ENCODE peak calls at places on chromosome 2, in eight cellular contexts. One of them, this sample, is unnamed.

GRCh38 chr2:67400560-67401464 is 3.7 kb downstream of the ETAA1 start:
- DNase-seq in endothelial cell of umbilical vein: peak; percentile 60
- DNase-seq in mammary epithelial cell: peak; percentile 9
- DNase-seq in effector memory CD4-positive, alpha-beta T cell: no peak
- DNase-seq in heart right ventricle: no peak
- DNase-seq in GM23338: no peak
- DNase-seq in fibroblast of pulmonary artery: peak; percentile 54
- DNase-seq in iPS DF 6.9: no peak
- DNase-seq in this sample: no peak

GRCh38 chr2:230599854-230600253 is 112.8 kb upstream of the CAB39 start:
- DNase-seq in heart right ventricle: no peak
- DNase-seq in mammary epithelial cell: no peak
- DNase-seq in GM23338: no peak
- DNase-seq in effector memory CD4-positive, alpha-beta T cell: no peak
- DNase-seq in iPS DF 6.9: no peak
- DNase-seq in endothelial cell of umbilical vein: no peak
- DNase-seq in fibroblast of pulmonary artery: no peak
- DNase-seq in this sample: no peak

GRCh38 chr2:62199392-62200125 is 3.6 kb downstream of the B3GNT2 start:
- DNase-seq in mammary epithelial cell: peak; percentile 41
- DNase-seq in endothelial cell of umbilical vein: no peak
- DNase-seq in GM23338: no peak
- DNase-seq in heart right ventricle: no peak
- DNase-seq in effector memory CD4-positive, alpha-beta T cell: no peak
- DNase-seq in fibroblast of pulmonary artery: peak; percentile 50
- DNase-seq in iPS DF 6.9: no peak
- DNase-seq in this sample: no peak

GRCh38 chr2:72893594-72894319 is 6.5 kb downstream of the SPR start:
- DNase-seq in iPS DF 6.9: no peak
- DNase-seq in GM23338: peak; percentile 88
- DNase-seq in heart right ventricle: peak; percentile 44
- DNase-seq in endothelial cell of umbilical vein: peak; percentile 72
- DNase-seq in fibroblast of pulmonary artery: peak; percentile 77
- DNase-seq in effector memory CD4-positive, alpha-beta T cell: no peak
- DNase-seq in mammary epithelial cell: peak; percentile 49
- DNase-seq in this sample: no peak

GRCh38 chr2:109609352-109610024 is 4.3 kb downstream of the SEPTIN10 start:
- DNase-seq in endothelial cell of umbilical vein: peak; percentile 82
- DNase-seq in fibroblast of pulmonary artery: peak; percentile 74
- DNase-seq in iPS DF 6.9: no peak
- DNase-seq in GM23338: peak; percentile 27
- DNase-seq in effector memory CD4-positive, alpha-beta T cell: no peak
- DNase-seq in heart right ventricle: no peak
- DNase-seq in mammary epithelial cell: peak; percentile 27
- DNase-seq in this sample: no peak

GRCh38 chr2:188850786-188851185 is 123.4 kb upstream of the COL3A1 start:
- DNase-seq in effector memory CD4-positive, alpha-beta T cell: no peak
- DNase-seq in heart right ventricle: no peak
- DNase-seq in iPS DF 6.9: no peak
- DNase-seq in mammary epithelial cell: no peak
- DNase-seq in endothelial cell of umbilical vein: no peak
- DNase-seq in GM23338: no peak
- DNase-seq in fibroblast of pulmonary artery: no peak
- DNase-seq in this sample: no peak

GRCh38 chr2:37318401-37318800 is 6.2 kb downstream of the PRKD3 start:
- DNase-seq in heart right ventricle: no peak
- DNase-seq in endothelial cell of umbilical vein: no peak
- DNase-seq in fibroblast of pulmonary artery: peak; percentile 64
- DNase-seq in GM23338: no peak
- DNase-seq in iPS DF 6.9: no peak
- DNase-seq in effector memory CD4-positive, alpha-beta T cell: no peak
- DNase-seq in mammary epithelial cell: no peak
- DNase-seq in this sample: no peak

GRCh38 chr2:235493775-235494715 is at the start of gene AGAP1:
- DNase-seq in mammary epithelial cell: peak; percentile 76
- DNase-seq in endothelial cell of umbilical vein: peak; percentile 83
- DNase-seq in heart right ventricle: peak; percentile 92
- DNase-seq in fibroblast of pulmonary artery: peak; percentile 87
- DNase-seq in GM23338: peak; percentile 92
- DNase-seq in iPS DF 6.9: peak; percentile 48
- DNase-seq in effector memory CD4-positive, alpha-beta T cell: no peak
- DNase-seq in this sample: no peak

GRCh38 chr2:177984739-177985138 is 87.8 kb downstream of the PDE11A start:
- DNase-seq in GM23338: no peak
- DNase-seq in heart right ventricle: no peak
- DNase-seq in mammary epithelial cell: no peak
- DNase-seq in endothelial cell of umbilical vein: no peak
- DNase-seq in effector memory CD4-positive, alpha-beta T cell: no peak
- DNase-seq in fibroblast of pulmonary artery: peak; percentile 3
- DNase-seq in iPS DF 6.9: no peak
- DNase-seq in this sample: no peak

GRCh38 chr2:23412556-23413155 is 27.7 kb downstream of the KLHL29 start:
- DNase-seq in heart right ventricle: no peak
- DNase-seq in fibroblast of pulmonary artery: peak; percentile 75
- DNase-seq in effector memory CD4-positive, alpha-beta T cell: no peak
- DNase-seq in GM23338: no peak
- DNase-seq in mammary epithelial cell: peak; percentile 47
- DNase-seq in endothelial cell of umbilical vein: no peak
- DNase-seq in iPS DF 6.9: no peak
- DNase-seq in this sample: no peak

GRCh38 chr2:118190365-118190916 is 102.2 kb downstream of the INSIG2 start:
- DNase-seq in fibroblast of pulmonary artery: no peak
- DNase-seq in effector memory CD4-positive, alpha-beta T cell: no peak
- DNase-seq in mammary epithelial cell: no peak
- DNase-seq in endothelial cell of umbilical vein: no peak
- DNase-seq in iPS DF 6.9: no peak
- DNase-seq in heart right ventricle: no peak
- DNase-seq in GM23338: no peak
- DNase-seq in this sample: no peak

GRCh38 chr2:201697899-201698298 is 545 bp downstream of the MPP4 start:
- DNase-seq in heart right ventricle: no peak
- DNase-seq in mammary epithelial cell: peak; percentile 22
- DNase-seq in iPS DF 6.9: no peak
- DNase-seq in GM23338: no peak
- DNase-seq in endothelial cell of umbilical vein: peak; percentile 78
- DNase-seq in effector memory CD4-positive, alpha-beta T cell: no peak
- DNase-seq in fibroblast of pulmonary artery: peak; percentile 76
- DNase-seq in this sample: peak; percentile 42

GRCh38 chr2:109470121-109470921 is 143.4 kb downstream of the SEPTIN10 start:
- DNase-seq in iPS DF 6.9: no peak
- DNase-seq in mammary epithelial cell: peak; percentile 53
- DNase-seq in fibroblast of pulmonary artery: peak; percentile 78
- DNase-seq in endothelial cell of umbilical vein: peak; percentile 80
- DNase-seq in effector memory CD4-positive, alpha-beta T cell: no peak
- DNase-seq in GM23338: no peak
- DNase-seq in heart right ventricle: no peak
- DNase-seq in this sample: peak; percentile 69

GRCh38 chr2:195124391-195125079 is 532.5 kb upstream of the SLC39A10 start:
- DNase-seq in endothelial cell of umbilical vein: no peak
- DNase-seq in iPS DF 6.9: no peak
- DNase-seq in GM23338: no peak
- DNase-seq in effector memory CD4-positive, alpha-beta T cell: no peak
- DNase-seq in mammary epithelial cell: no peak
- DNase-seq in fibroblast of pulmonary artery: no peak
- DNase-seq in heart right ventricle: no peak
- DNase-seq in this sample: no peak

GRCh38 chr2:58289029-58289428 is 47.9 kb upstream of the FANCL start:
- DNase-seq in endothelial cell of umbilical vein: no peak
- DNase-seq in effector memory CD4-positive, alpha-beta T cell: no peak
- DNase-seq in GM23338: no peak
- DNase-seq in heart right ventricle: no peak
- DNase-seq in fibroblast of pulmonary artery: no peak
- DNase-seq in iPS DF 6.9: no peak
- DNase-seq in mammary epithelial cell: peak; percentile 79
- DNase-seq in this sample: no peak

GRCh38 chr2:219661955-219662395 is 34.5 kb downstream of the SLC4A3 start:
- DNase-seq in effector memory CD4-positive, alpha-beta T cell: no peak
- DNase-seq in endothelial cell of umbilical vein: no peak
- DNase-seq in iPS DF 6.9: no peak
- DNase-seq in GM23338: no peak
- DNase-seq in fibroblast of pulmonary artery: peak; percentile 61
- DNase-seq in mammary epithelial cell: peak; percentile 81
- DNase-seq in heart right ventricle: no peak
- DNase-seq in this sample: peak; percentile 77

GRCh38 chr2:215548714-215549113 is 112.8 kb upstream of the FN1 start:
- DNase-seq in iPS DF 6.9: no peak
- DNase-seq in heart right ventricle: no peak
- DNase-seq in effector memory CD4-positive, alpha-beta T cell: no peak
- DNase-seq in fibroblast of pulmonary artery: peak; percentile 79
- DNase-seq in endothelial cell of umbilical vein: no peak
- DNase-seq in GM23338: no peak
- DNase-seq in mammary epithelial cell: peak; percentile 83
- DNase-seq in this sample: no peak

GRCh38 chr2:158967731-158968395 is 577 bp upstream of the TANC1 start:
- DNase-seq in heart right ventricle: peak; percentile 59
- DNase-seq in endothelial cell of umbilical vein: peak; percentile 48
- DNase-seq in iPS DF 6.9: no peak
- DNase-seq in fibroblast of pulmonary artery: peak; percentile 57
- DNase-seq in effector memory CD4-positive, alpha-beta T cell: no peak
- DNase-seq in GM23338: peak; percentile 79
- DNase-seq in mammary epithelial cell: peak; percentile 53
- DNase-seq in this sample: no peak

GRCh38 chr2:41294331-41294730 is 753.5 kb upstream of the PKDCC start:
- DNase-seq in fibroblast of pulmonary artery: peak; percentile 6
- DNase-seq in heart right ventricle: no peak
- DNase-seq in mammary epithelial cell: no peak
- DNase-seq in effector memory CD4-positive, alpha-beta T cell: no peak
- DNase-seq in GM23338: peak; percentile 31
- DNase-seq in iPS DF 6.9: no peak
- DNase-seq in endothelial cell of umbilical vein: no peak
- DNase-seq in this sample: no peak

DNA sequence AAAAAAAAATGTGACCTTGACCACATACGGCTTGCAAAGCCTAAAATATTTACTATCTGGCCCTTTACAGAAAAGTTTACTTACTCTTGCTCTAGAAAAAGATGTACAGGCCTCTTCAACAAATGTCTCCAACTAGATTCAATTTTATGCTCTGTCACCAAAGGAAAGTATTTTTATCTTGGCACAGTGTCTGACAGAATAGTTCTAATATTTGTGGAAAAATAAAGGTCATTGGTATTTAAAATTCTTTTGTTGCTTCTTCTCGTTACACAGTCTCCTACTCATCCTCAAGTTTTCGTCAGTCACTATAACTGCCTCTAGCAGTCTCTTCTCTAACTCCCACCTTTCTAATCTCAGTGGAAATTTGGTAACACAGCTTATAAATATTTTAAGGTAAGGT is 1.4 kb downstream of the RBKS start:
- DNase-seq in mammary epithelial cell: no peak
- DNase-seq in GM23338: no peak
- DNase-seq in endothelial cell of umbilical vein: no peak
- DNase-seq in effector memory CD4-positive, alpha-beta T cell: no peak
- DNase-seq in heart right ventricle: no peak
- DNase-seq in iPS DF 6.9: no peak
- DNase-seq in fibroblast of pulmonary artery: peak; percentile 25
- DNase-seq in this sample: no peak
- H3K4me3 ChIP-seq in mammary epithelial cell: peak overlapping the region; percentile 76
- H3K4me3 ChIP-seq in GM23338: no peak overlapping the region
- H3K4me3 ChIP-seq in endothelial cell of umbilical vein: no peak overlapping the region
- H3K4me3 ChIP-seq in effector memory CD4-positive, alpha-beta T cell: no peak overlapping the region
- H3K4me3 ChIP-seq in heart right ventricle: no peak overlapping the region
- H3K4me3 ChIP-seq in iPS DF 6.9: no peak overlapping the region
- H3K4me3 ChIP-seq in fibroblast of pulmonary artery: no peak overlapping the region
- H3K4me3 ChIP-seq in this sample: peak overlapping the region; percentile 85

GRCh38 chr2:156339866-156340265 is 7.3 kb upstream of the NR4A2 start:
- DNase-seq in heart right ventricle: no peak
- DNase-seq in endothelial cell of umbilical vein: no peak
- DNase-seq in mammary epithelial cell: no peak
- DNase-seq in GM23338: no peak
- DNase-seq in fibroblast of pulmonary artery: no peak
- DNase-seq in iPS DF 6.9: no peak
- DNase-seq in effector memory CD4-positive, alpha-beta T cell: no peak
- DNase-seq in this sample: no peak

GRCh38 chr2:156341482-156342251 is 9.1 kb upstream of the NR4A2 start:
- DNase-seq in effector memory CD4-positive, alpha-beta T cell: peak; percentile 84
- DNase-seq in fibroblast of pulmonary artery: peak; percentile 96
- DNase-seq in mammary epithelial cell: peak; percentile 94
- DNase-seq in endothelial cell of umbilical vein: peak; percentile 83
- DNase-seq in iPS DF 6.9: no peak
- DNase-seq in heart right ventricle: peak; percentile 89
- DNase-seq in GM23338: peak; percentile 79
- DNase-seq in this sample: peak; percentile 56

GRCh38 chr2:156340818-156341481 is 8.4 kb upstream of the NR4A2 start:
- DNase-seq in iPS DF 6.9: no peak
- DNase-seq in endothelial cell of umbilical vein: no peak
- DNase-seq in mammary epithelial cell: no peak
- DNase-seq in heart right ventricle: no peak
- DNase-seq in GM23338: peak; percentile 64
- DNase-seq in fibroblast of pulmonary artery: no peak
- DNase-seq in effector memory CD4-positive, alpha-beta T cell: peak; percentile 34
- DNase-seq in this sample: no peak

GRCh38 chr2:156339110-156339847 is 6.8 kb upstream of the NR4A2 start:
- DNase-seq in iPS DF 6.9: no peak
- DNase-seq in mammary epithelial cell: no peak
- DNase-seq in endothelial cell of umbilical vein: no peak
- DNase-seq in heart right ventricle: no peak
- DNase-seq in fibroblast of pulmonary artery: peak; percentile 14
- DNase-seq in GM23338: no peak
- DNase-seq in effector memory CD4-positive, alpha-beta T cell: no peak
- DNase-seq in this sample: no peak

DNA sequence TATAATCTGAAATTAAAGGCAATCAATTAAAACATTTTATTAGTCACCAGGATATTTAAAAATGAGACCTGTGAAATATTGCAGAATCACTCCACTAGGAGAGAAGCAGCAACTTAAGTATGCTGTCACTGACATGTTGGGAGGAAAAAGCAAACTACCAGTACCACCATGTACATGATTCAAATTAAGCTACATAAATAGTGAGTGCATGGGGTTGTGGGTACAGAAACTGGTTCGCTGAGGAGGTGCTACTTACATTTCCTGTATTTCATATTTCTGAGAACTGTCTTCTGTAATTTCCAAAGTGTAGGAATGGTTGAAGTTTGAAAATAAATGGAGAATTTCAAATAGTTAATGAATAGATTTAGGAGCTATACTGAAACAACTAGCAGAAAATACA is 7.9 kb upstream of the NR4A2 start:
- DNase-seq in GM23338: no peak
- DNase-seq in fibroblast of pulmonary artery: peak; percentile 17
- DNase-seq in iPS DF 6.9: no peak
- DNase-seq in mammary epithelial cell: no peak
- DNase-seq in effector memory CD4-positive, alpha-beta T cell: no peak
- DNase-seq in endothelial cell of umbilical vein: no peak
- DNase-seq in heart right ventricle: no peak
- DNase-seq in this sample: no peak
- H3K4me3 ChIP-seq in GM23338: no peak overlapping the region
- H3K4me3 ChIP-seq in fibroblast of pulmonary artery: no peak overlapping the region
- H3K4me3 ChIP-seq in iPS DF 6.9: no peak overlapping the region
- H3K4me3 ChIP-seq in mammary epithelial cell: no peak overlapping the region
- H3K4me3 ChIP-seq in effector memory CD4-positive, alpha-beta T cell: no peak overlapping the region
- H3K4me3 ChIP-seq in endothelial cell of umbilical vein: no peak overlapping the region
- H3K4me3 ChIP-seq in heart right ventricle: no peak overlapping the region
- H3K4me3 ChIP-seq in this sample: no peak overlapping the region

GRCh38 chr2:156800781-156801366 is 364.7 kb downstream of the GPD2 start:
- DNase-seq in effector memory CD4-positive, alpha-beta T cell: no peak
- DNase-seq in mammary epithelial cell: no peak
- DNase-seq in endothelial cell of umbilical vein: no peak
- DNase-seq in heart right ventricle: no peak
- DNase-seq in GM23338: peak; percentile 15
- DNase-seq in fibroblast of pulmonary artery: no peak
- DNase-seq in iPS DF 6.9: no peak
- DNase-seq in this sample: no peak
- H3K4me3 ChIP-seq in effector memory CD4-positive, alpha-beta T cell: no peak overlapping the region
- H3K4me3 ChIP-seq in mammary epithelial cell: no peak overlapping the region
- H3K4me3 ChIP-seq in endothelial cell of umbilical vein: no peak overlapping the region
- H3K4me3 ChIP-seq in heart right ventricle: no peak overlapping the region
- H3K4me3 ChIP-seq in GM23338: peak overlapping the region; percentile 18
- H3K4me3 ChIP-seq in fibroblast of pulmonary artery: no peak overlapping the region
- H3K4me3 ChIP-seq in iPS DF 6.9: no peak overlapping the region
- H3K4me3 ChIP-seq in this sample: no peak overlapping the region

GRCh38 chr2:216596234-216596985 is 36.8 kb upstream of the IGFBP2 start:
- DNase-seq in effector memory CD4-positive, alpha-beta T cell: no peak
- DNase-seq in GM23338: no peak
- DNase-seq in iPS DF 6.9: no peak
- DNase-seq in fibroblast of pulmonary artery: peak; percentile 79
- DNase-seq in mammary epithelial cell: no peak
- DNase-seq in heart right ventricle: no peak
- DNase-seq in endothelial cell of umbilical vein: peak; percentile 54
- DNase-seq in this sample: no peak
- H3K4me3 ChIP-seq in effector memory CD4-positive, alpha-beta T cell: no peak overlapping the region
- H3K4me3 ChIP-seq in GM23338: no peak overlapping the region
- H3K4me3 ChIP-seq in iPS DF 6.9: no peak overlapping the region
- H3K4me3 ChIP-seq in fibroblast of pulmonary artery: no peak overlapping the region
- H3K4me3 ChIP-seq in mammary epithelial cell: no peak overlapping the region
- H3K4me3 ChIP-seq in heart right ventricle: no peak overlapping the region
- H3K4me3 ChIP-seq in endothelial cell of umbilical vein: no peak overlapping the region
- H3K4me3 ChIP-seq in this sample: no peak overlapping the region

This sample was measured in kidney epithelial cell.